ENCODE peak calls at places on chromosome 10, in ten cellular contexts. I, Q, U, M, Y, E, D, J, V and N are unnamed samples.
A peak's percentile ranks its signal among the peaks of the same experiment; 100 is the strongest.

GRCh38 chr10:110842305-110842952 is 29.3 kb upstream of the PDCD4 start:
- DNase-seq in E (no peak), U (no peak), Q (no peak), J (no peak), M (no peak), I (no peak), D (no peak), Y (no peak), V (no peak), N (no peak)

GRCh38 chr10:118952493-118953295 is 76.8 kb upstream of the NANOS1 start:
- DNase-seq in Q (no peak), I (no peak), Y (no peak), E (no peak), U (no peak), M (no peak), J (no peak), D (no peak), V (no peak), N (no peak)

GRCh38 chr10:3091346-3091787 is 24.0 kb downstream of the PFKP start:
- DNase-seq in M (no peak), Y (no peak), D (no peak), U (peak; percentile 90), E (peak; percentile 79), J (no peak), Q (peak; percentile 81), I (peak; percentile 58), V (no peak), N (peak; percentile 92)

GRCh38 chr10:119303886-119304285 is 96.5 kb downstream of the GRK5 start:
- DNase-seq in I (no peak), Q (no peak), M (no peak), V (no peak), U (no peak), E (no peak), D (no peak), J (no peak), Y (no peak), N (no peak)

GRCh38 chr10:69508738-69509340 is 57.6 kb downstream of the TSPAN15 start:
- DNase-seq in V (no peak), M (no peak), D (no peak), Q (no peak), I (no peak), U (no peak), Y (no peak), J (no peak), E (peak; percentile 58), N (no peak)

GRCh38 chr10:32379950-32380547 is 33.1 kb upstream of the EPC1 start:
- DNase-seq in J (no peak), E (no peak), M (no peak), Y (no peak), V (no peak), U (no peak), D (no peak), I (no peak), Q (no peak), N (no peak)

GRCh38 chr10:95290801-95291633 is at the start of gene PDLIM1:
- DNase-seq in J (no peak), M (peak; percentile 16), I (peak; percentile 38), V (peak; percentile 45), Y (peak; percentile 82), D (peak; percentile 85), E (peak; percentile 88), Q (peak; percentile 92), U (peak; percentile 79), N (peak; percentile 68)

GRCh38 chr10:13180788-13181187 is 19.4 kb downstream of the MCM10 start:
- DNase-seq in J (no peak), Q (no peak), D (no peak), I (no peak), M (no peak), U (no peak), Y (no peak), V (no peak), E (no peak), N (no peak)

GRCh38 chr10:129471447-129471846 is 4.4 kb downstream of the MGMT start:
- DNase-seq in U (no peak), M (no peak), V (no peak), D (no peak), J (no peak), Q (no peak), E (no peak), Y (no peak), I (no peak), N (no peak)

GRCh38 chr10:129474642-129475041 is 7.6 kb downstream of the MGMT start:
- DNase-seq in E (no peak), Y (no peak), I (no peak), U (no peak), V (no peak), M (no peak), D (no peak), Q (no peak), J (no peak), N (no peak)

GRCh38 chr10:129476431-129476830 is 9.4 kb downstream of the MGMT start:
- DNase-seq in I (no peak), U (no peak), E (no peak), Q (no peak), J (no peak), Y (no peak), M (no peak), V (no peak), D (no peak), N (no peak)

GRCh38 chr10:129470103-129470851 is 3.2 kb downstream of the MGMT start:
- DNase-seq in J (no peak), U (no peak), V (no peak), Y (no peak), D (no peak), M (no peak), I (no peak), E (no peak), Q (no peak), N (no peak)

DNA sequence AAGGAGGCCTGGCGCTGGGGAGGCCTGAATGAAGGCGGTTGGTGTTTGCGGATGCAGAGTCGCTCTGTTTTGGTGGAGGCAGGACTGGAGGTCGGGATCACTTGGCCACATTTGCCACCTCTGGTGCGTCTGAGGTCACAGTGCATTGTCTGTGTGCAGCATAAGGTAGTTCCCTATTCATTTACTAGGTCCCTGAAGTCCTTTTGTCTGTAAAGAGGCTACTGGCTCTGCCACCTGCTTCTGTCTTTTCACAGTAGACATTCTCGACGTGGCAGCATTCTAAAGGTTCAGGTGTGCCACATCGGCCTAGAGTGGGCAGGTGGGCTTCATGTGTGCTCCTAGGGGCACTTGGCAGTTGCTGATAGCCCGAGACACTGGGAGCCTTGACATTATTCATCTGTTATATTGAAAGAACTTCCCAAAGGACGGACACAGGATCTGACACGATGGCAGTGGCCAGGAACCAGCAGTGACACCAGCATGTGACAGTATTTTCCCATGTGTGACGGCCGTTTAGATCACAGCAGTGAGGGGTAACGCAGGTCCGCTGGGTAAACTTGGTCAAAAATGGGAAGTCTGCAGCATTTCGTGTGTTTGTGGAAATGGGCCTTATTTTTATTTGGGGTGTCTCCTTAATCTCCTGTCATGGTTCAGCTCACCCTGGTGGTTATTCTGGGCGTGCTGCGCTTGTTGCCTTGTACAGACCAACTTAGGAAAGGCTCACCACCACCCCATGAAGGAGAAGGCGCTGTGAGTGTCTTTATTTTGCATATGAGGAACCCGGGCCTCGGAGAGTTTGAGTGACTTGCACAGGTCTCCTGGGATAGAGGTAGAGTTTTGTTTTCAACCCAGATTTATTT is 5.9 kb downstream of the MGMT start:
- DNase-seq in E (no peak), Y (no peak), V (peak; percentile 90), D (no peak), M (no peak), U (no peak), I (no peak), J (no peak), Q (no peak), N (no peak)
- H3K4me3 ChIP-seq in E (no peak overlapping the region), Y (no peak overlapping the region), V (peak overlapping the region; percentile 56), D (no peak overlapping the region), M (no peak overlapping the region), U (no peak overlapping the region), I (no peak overlapping the region), J (no peak overlapping the region), Q (no peak overlapping the region), N (no peak overlapping the region)

DNA sequence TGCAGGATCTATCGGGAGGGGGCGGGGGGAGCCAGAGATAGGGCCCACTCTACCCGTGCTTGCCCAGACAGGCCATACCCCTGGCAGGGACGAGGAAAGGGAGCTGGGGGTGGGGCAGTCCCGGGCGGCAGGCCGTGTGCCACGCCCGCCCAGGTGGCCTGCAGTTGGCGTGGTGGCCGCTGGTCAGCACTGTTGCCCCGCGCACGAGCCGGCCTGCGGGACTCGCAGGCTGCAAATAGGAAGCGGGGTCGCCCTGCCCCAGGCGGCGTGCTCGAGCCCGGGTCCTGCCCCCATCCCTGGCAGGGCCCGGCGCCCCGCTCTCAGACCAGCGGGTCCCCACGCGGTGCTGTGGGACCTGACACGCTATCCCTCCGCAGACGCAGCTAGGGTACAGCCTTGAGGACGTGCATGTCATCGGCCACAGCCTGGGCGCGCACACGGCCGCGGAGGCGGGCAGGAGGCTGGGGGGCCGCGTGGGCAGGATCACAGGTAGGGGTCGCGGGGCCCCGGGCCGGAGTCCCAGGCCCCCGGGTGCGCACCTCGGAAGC is 6.7 kb downstream of the PNLIPRP2 start:
- DNase-seq in E (no peak), V (no peak), M (peak; percentile 38), Y (peak; percentile 77), J (peak; percentile 46), U (peak; percentile 15), Q (no peak), I (no peak), D (no peak), N (no peak)
- H3K4me3 ChIP-seq in E (no peak overlapping the region), V (no peak overlapping the region), M (peak overlapping the region; percentile 22), Y (peak overlapping the region; percentile 66), J (peak overlapping the region; percentile 43), U (peak overlapping the region; percentile 43), Q (no peak overlapping the region), I (no peak overlapping the region), D (no peak overlapping the region), N (no peak overlapping the region)

DNA sequence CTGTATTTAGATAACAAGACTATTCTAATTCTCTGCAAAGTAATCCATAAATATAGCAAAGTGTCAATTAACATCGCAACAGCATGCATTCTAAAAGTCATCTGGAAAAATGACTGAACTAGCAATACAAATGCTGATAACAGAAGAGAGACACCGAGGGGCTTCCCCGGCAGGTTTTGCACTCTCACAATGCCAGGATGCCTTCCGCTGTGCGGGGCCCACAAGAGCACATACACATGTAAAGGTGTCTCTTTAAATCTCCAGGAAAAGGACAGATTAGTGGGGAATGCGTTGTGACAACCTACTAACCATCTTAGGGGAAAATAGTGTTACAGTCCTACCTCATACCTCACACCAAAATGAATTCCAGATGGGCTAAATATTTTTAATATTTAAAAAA is 86.9 kb downstream of the CXCL12 start:
- DNase-seq in V (no peak), D (no peak), J (no peak), E (no peak), I (no peak), Q (no peak), Y (no peak), U (no peak), M (no peak), N (no peak)
- H3K4me3 ChIP-seq in V (no peak overlapping the region), D (no peak overlapping the region), J (no peak overlapping the region), E (no peak overlapping the region), I (no peak overlapping the region), Q (no peak overlapping the region), Y (no peak overlapping the region), U (no peak overlapping the region), M (no peak overlapping the region), N (no peak overlapping the region)

GRCh38 chr10:24466616-24466949 is 257.1 kb downstream of the ARHGAP21 start:
- DNase-seq in U (no peak), E (no peak), M (no peak), Q (no peak), D (no peak), Y (no peak), V (no peak), I (no peak), J (no peak), N (no peak)

GRCh38 chr10:24468281-24468751 is 255.4 kb downstream of the ARHGAP21 start:
- DNase-seq in Q (no peak), Y (no peak), M (no peak), U (no peak), V (no peak), D (peak; percentile 40), E (no peak), I (no peak), J (no peak), N (no peak)

GRCh38 chr10:24467094-24467493 is 256.6 kb downstream of the ARHGAP21 start:
- DNase-seq in J (no peak), I (no peak), E (no peak), U (no peak), V (no peak), Y (no peak), M (no peak), Q (no peak), D (no peak), N (no peak)

GRCh38 chr10:24465899-24466615 is 257.1 kb downstream of the KIAA1217 start:
- DNase-seq in U (peak; percentile 88), Q (no peak), I (peak; percentile 56), J (no peak), D (no peak), Y (no peak), V (no peak), M (no peak), E (no peak), N (peak; percentile 84)

DNA sequence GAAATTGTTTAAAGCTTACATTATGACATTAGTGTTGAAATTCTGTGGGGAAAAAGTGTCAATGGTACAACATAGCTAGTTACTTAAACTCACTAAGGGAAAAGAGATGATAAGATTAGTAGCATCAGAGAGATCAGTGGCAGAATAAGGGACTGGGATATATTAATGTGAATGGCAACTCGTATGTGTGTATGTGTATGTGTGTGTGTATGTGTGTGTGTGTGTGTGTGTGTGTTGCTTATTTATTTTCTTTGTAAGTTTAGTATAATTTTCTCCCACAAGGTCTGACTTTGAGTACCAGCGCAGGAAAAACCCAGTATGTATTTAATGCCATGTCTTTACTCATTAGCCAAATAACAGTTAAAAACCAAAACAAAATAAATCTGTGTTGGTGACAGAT is 256.1 kb downstream of the ARHGAP21 start:
- DNase-seq in E (no peak), I (no peak), Y (no peak), Q (no peak), D (no peak), V (no peak), U (no peak), J (no peak), M (no peak), N (peak; percentile 19)
- H3K4me3 ChIP-seq in E (no peak overlapping the region), I (no peak overlapping the region), Y (no peak overlapping the region), Q (peak overlapping the region; percentile 38), D (no peak overlapping the region), V (no peak overlapping the region), U (no peak overlapping the region), J (no peak overlapping the region), M (no peak overlapping the region), N (no peak overlapping the region)